ENCODE peak calls at places on chromosomes 7 and 10, in ten cellular contexts. W, N, S, L, X, G, P, V, H and R are unnamed samples.

GRCh38 chr7:151757274-151757673 is 119.6 kb downstream of the PRKAG2 start:
- DNase-seq in W (peak; percentile 88), N (no peak), S (peak; percentile 68), L (no peak), X (no peak), G (no peak), P (no peak), V (no peak), H (peak; percentile 76), R (no peak)

GRCh38 chr7:157358753-157359096 is 21.9 kb downstream of the DNAJB6 start:
- DNase-seq in W (no peak), N (no peak), S (no peak), L (no peak), X (no peak), G (no peak), P (no peak), V (no peak), H (no peak), R (no peak)

GRCh38 chr7:3107228-3107763 is 63.6 kb upstream of the CARD11 start:
- DNase-seq in W (no peak), N (no peak), S (no peak), L (no peak), X (no peak), G (no peak), P (no peak), V (no peak), H (no peak), R (no peak)

GRCh38 chr10:77164616-77165311 is 472.8 kb downstream of the KCNMA1 start:
- DNase-seq in W (peak; percentile 73), N (no peak), S (peak; percentile 60), L (no peak), X (no peak), G (peak; percentile 60), P (no peak), V (peak; percentile 61), H (peak; percentile 76), R (no peak)

GRCh38 chr10:102419561-102420442 is 834 bp upstream of the FBXL15 start:
- DNase-seq in W (no peak), N (peak; percentile 92), S (no peak), L (no peak), X (no peak), G (peak; percentile 39), P (peak; percentile 92), V (no peak), H (no peak), R (peak; percentile 74)

GRCh38 chr10:102917314-102917961 is 656 bp upstream of the CNNM2 start:
- DNase-seq in W (peak; percentile 61), N (peak; percentile 95), S (peak; percentile 22), L (peak; percentile 55), X (peak; percentile 94), G (peak; percentile 63), P (peak; percentile 78), V (peak; percentile 48), H (peak; percentile 55), R (peak; percentile 88)

GRCh38 chr7:30391806-30392205 is 86.8 kb downstream of the NOD1 start:
- DNase-seq in W (no peak), N (no peak), S (no peak), L (no peak), X (no peak), G (no peak), P (no peak), V (no peak), H (no peak), R (no peak)

GRCh38 chr10:33776419-33776818 is 442.0 kb upstream of the NRP1 start:
- DNase-seq in W (no peak), N (no peak), S (no peak), L (no peak), X (no peak), G (no peak), P (no peak), V (no peak), H (no peak), R (no peak)

GRCh38 chr7:55132550-55132889 is 113.7 kb downstream of the EGFR start:
- DNase-seq in W (no peak), N (no peak), S (no peak), L (no peak), X (no peak), G (no peak), P (no peak), V (no peak), H (no peak), R (no peak)

GRCh38 chr7:55134786-55135185 is 116.0 kb downstream of the EGFR start:
- DNase-seq in W (peak; percentile 34), N (no peak), S (no peak), L (no peak), X (no peak), G (no peak), P (no peak), V (no peak), H (no peak), R (no peak)

GRCh38 chr7:55132890-55133551 is 114.2 kb downstream of the EGFR start:
- DNase-seq in W (peak; percentile 100), N (no peak), S (peak; percentile 99), L (peak; percentile 97), X (no peak), G (peak; percentile 95), P (no peak), V (peak; percentile 100), H (peak; percentile 100), R (no peak)

GRCh38 chr7:55135462-55135861 is 116.6 kb downstream of the EGFR start:
- DNase-seq in W (no peak), N (no peak), S (no peak), L (no peak), X (no peak), G (no peak), P (no peak), V (no peak), H (no peak), R (no peak)

DNA sequence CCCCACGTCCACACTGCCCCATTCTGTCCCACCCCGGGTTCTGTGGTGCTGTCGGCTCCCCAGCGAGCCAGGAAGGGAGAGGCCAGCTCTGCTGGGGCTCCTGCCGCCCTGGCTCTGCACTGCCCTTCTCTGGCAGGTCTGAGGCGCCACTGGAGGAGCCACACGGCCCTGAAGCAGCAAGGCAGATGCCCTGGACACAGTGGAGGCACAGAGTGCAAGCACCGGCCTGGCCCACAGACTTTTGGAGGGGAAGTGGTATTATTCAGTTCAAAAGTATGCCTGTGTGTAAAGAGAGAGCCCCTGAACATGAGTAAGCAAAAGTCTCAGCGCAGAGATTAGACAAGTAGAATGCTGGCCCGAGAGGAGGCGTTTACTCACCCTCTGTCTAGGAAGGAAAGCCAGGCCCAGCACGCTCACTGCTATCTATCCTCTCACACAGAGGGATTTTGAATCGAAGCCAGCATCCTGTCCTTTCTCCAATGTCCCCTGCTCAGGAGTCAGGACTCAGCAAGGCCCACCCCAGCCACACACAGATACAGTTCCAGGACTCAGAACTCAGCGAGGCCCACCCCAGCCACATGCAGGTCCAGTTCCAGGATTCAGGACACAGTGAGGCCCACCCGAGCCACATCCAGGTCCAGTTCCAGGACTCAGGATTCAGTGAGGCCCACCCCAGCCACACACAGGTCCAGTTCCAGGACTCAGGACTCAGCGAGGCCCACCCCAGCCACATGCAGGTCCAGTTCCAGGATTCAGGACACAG is 115.0 kb downstream of the EGFR start:
- DNase-seq in W (peak; percentile 99), N (no peak), S (peak; percentile 99), L (peak; percentile 65), X (no peak), G (peak; percentile 93), P (peak; percentile 53), V (peak; percentile 93), H (peak; percentile 99), R (no peak)
- H3K4me3 ChIP-seq in W (no peak overlapping the region), N (no peak overlapping the region), S (no peak overlapping the region), L (peak overlapping the region; percentile 3), X (no peak overlapping the region), G (no peak overlapping the region), P (peak overlapping the region; percentile 27), V (no peak overlapping the region), H (no peak overlapping the region), R (no peak overlapping the region)

GRCh38 chr7:46349490-46349889 is 428.4 kb upstream of the IGFBP3 start:
- DNase-seq in W (no peak), N (no peak), S (no peak), L (no peak), X (no peak), G (no peak), P (no peak), V (no peak), H (no peak), R (no peak)

GRCh38 chr7:46343802-46344201 is 422.7 kb upstream of the IGFBP3 start:
- DNase-seq in W (no peak), N (no peak), S (no peak), L (no peak), X (no peak), G (no peak), P (no peak), V (no peak), H (no peak), R (no peak)

GRCh38 chr7:46344533-46344932 is 423.5 kb upstream of the IGFBP3 start:
- DNase-seq in W (no peak), N (no peak), S (no peak), L (no peak), X (no peak), G (no peak), P (no peak), V (peak; percentile 5), H (no peak), R (no peak)
- H3K9ac ChIP-seq in W (no peak overlapping the region), N (no peak overlapping the region), S (no peak overlapping the region), L (no peak overlapping the region), X (no peak overlapping the region), G (no peak overlapping the region), P (no peak overlapping the region), V (no peak overlapping the region), H (no peak overlapping the region), R (no peak overlapping the region)

DNA sequence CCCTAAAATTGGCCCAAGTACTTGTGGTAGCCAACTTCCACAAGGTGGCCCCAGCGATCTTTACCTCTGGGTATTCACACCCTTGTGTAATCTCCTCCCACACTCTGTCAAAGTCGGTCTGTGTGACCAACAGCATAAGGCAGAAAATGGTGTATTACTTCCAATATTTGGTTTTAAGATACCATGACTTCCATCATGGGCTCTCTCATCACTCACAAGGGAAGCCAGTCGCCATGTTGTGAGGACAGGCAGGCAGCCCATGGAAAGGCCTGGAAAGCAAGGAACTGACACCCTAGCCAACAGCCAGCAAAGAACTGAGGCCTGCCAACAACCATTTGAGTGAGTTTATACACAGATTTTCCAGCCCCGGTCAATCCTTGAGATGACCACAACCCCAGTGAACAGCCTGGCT is 91.0 kb upstream of the KMT2E start:
- DNase-seq in W (peak; percentile 88), N (peak; percentile 86), S (peak; percentile 73), L (peak; percentile 87), X (peak; percentile 86), G (peak; percentile 95), P (peak; percentile 74), V (peak; percentile 73), H (peak; percentile 82), R (peak; percentile 89)
- TF ChIP-seq CTCF in W (peak; percentile 83), N (peak; percentile 77), S (peak; percentile 78), L (peak; percentile 86), X (peak; percentile 86), G (peak; percentile 86), P (peak; percentile 92), V (peak; percentile 93), H (peak; percentile 73), R (peak; percentile 68)

GRCh38 chr10:45371555-45371954 is 2.5 kb upstream of the ALOX5 start:
- DNase-seq in W (no peak), N (no peak), S (no peak), L (no peak), X (no peak), G (no peak), P (no peak), V (no peak), H (no peak), R (no peak)

GRCh38 chr10:45374451-45375052 is 536 bp downstream of the ALOX5 start:
- DNase-seq in W (no peak), N (no peak), S (no peak), L (no peak), X (peak; percentile 78), G (no peak), P (no peak), V (peak; percentile 29), H (peak; percentile 9), R (no peak)

GRCh38 chr10:45372251-45372951 is 1.6 kb upstream of the ALOX5 start:
- DNase-seq in W (no peak), N (no peak), S (no peak), L (no peak), X (no peak), G (no peak), P (no peak), V (no peak), H (no peak), R (no peak)

GRCh38 chr10:45373783-45374450 is at the start of gene ALOX5:
- DNase-seq in W (no peak), N (peak; percentile 77), S (no peak), L (no peak), X (peak; percentile 86), G (no peak), P (peak; percentile 66), V (no peak), H (no peak), R (peak; percentile 80)

GRCh38 chr10:45373003-45373782 is 823 bp upstream of the ALOX5 start:
- DNase-seq in W (no peak), N (peak; percentile 54), S (no peak), L (no peak), X (peak; percentile 80), G (no peak), P (peak; percentile 38), V (no peak), H (no peak), R (no peak)
- H3K4me3 ChIP-seq in W (no peak overlapping the region), N (peak overlapping the region; percentile 60), S (no peak overlapping the region), L (peak overlapping the region; percentile 35), X (peak overlapping the region; percentile 44), G (no peak overlapping the region), P (no peak overlapping the region), V (no peak overlapping the region), H (no peak overlapping the region), R (peak overlapping the region; percentile 38)